ENCODE peak calls at places on chromosomes 3 and 15, in four cellular contexts. One of them, this sample, is unnamed.

GRCh38 chr3:17038900-17039545 is 154.3 kb downstream of the PLCL2 start:
- DNase-seq in WTC11: no peak
- DNase-seq in K562: no peak
- DNase-seq in HepG2: no peak
- DNase-seq in this sample: no peak

GRCh38 chr15:62998262-62998909 is 44.2 kb upstream of the TPM1 start:
- DNase-seq in HepG2: peak
- DNase-seq in K562: no peak
- DNase-seq in WTC11: no peak
- DNase-seq in this sample: no peak

GRCh38 chr15:77611767-77612166 is 20.9 kb downstream of the LINGO1 start:
- DNase-seq in WTC11: no peak
- DNase-seq in K562: no peak
- DNase-seq in HepG2: no peak
- DNase-seq in this sample: no peak

GRCh38 chr3:52317601-52318000 is 1.5 kb downstream of the DNAH1 start:
- DNase-seq in K562: peak
- DNase-seq in WTC11: peak
- DNase-seq in HepG2: no peak
- DNase-seq in this sample: no peak

GRCh38 chr3:59734061-59734460 is 684.2 kb upstream of the CFAP20DC start:
- DNase-seq in K562: peak
- DNase-seq in WTC11: no peak
- DNase-seq in HepG2: no peak
- DNase-seq in this sample: no peak

GRCh38 chr15:36075333-36075732 is 504.1 kb upstream of the CDIN1 start:
- DNase-seq in HepG2: no peak
- DNase-seq in K562: no peak
- DNase-seq in WTC11: no peak
- DNase-seq in this sample: no peak

GRCh38 chr15:39341238-39341637 is 239.6 kb upstream of the THBS1 start:
- DNase-seq in HepG2: no peak
- DNase-seq in WTC11: no peak
- DNase-seq in K562: no peak
- DNase-seq in this sample: no peak

GRCh38 chr15:29747837-29748417 is 74.3 kb downstream of the TJP1 start:
- DNase-seq in WTC11: no peak
- DNase-seq in HepG2: peak
- DNase-seq in K562: no peak
- DNase-seq in this sample: peak

GRCh38 chr15:81372571-81372970 is 1.4 kb downstream of the TMC3 start:
- DNase-seq in HepG2: no peak
- DNase-seq in K562: no peak
- DNase-seq in WTC11: no peak
- DNase-seq in this sample: no peak

GRCh38 chr15:62845239-62846126 is 197.1 kb upstream of the TPM1 start:
- DNase-seq in K562: no peak
- DNase-seq in WTC11: no peak
- DNase-seq in HepG2: peak
- DNase-seq in this sample: peak

GRCh38 chr3:169453256-169454059 is 210.1 kb downstream of the MECOM start:
- DNase-seq in K562: peak
- DNase-seq in WTC11: no peak
- DNase-seq in HepG2: no peak
- DNase-seq in this sample: no peak

GRCh38 chr15:73965730-73966103 is 26.4 kb downstream of the STOML1 start:
- DNase-seq in WTC11: no peak
- DNase-seq in K562: no peak
- DNase-seq in HepG2: no peak
- DNase-seq in this sample: no peak

GRCh38 chr15:41465822-41466421 is 27.8 kb upstream of the ITPKA start:
- DNase-seq in K562: peak
- DNase-seq in HepG2: peak
- DNase-seq in WTC11: no peak
- DNase-seq in this sample: peak

GRCh38 chr3:182735672-182736071 is 57.6 kb upstream of the ATP11B start:
- DNase-seq in WTC11: no peak
- DNase-seq in K562: no peak
- DNase-seq in HepG2: no peak
- DNase-seq in this sample: no peak

GRCh38 chr3:125433611-125434041 is 58.5 kb upstream of the ZNF148 start:
- DNase-seq in WTC11: no peak
- DNase-seq in K562: peak
- DNase-seq in HepG2: no peak
- DNase-seq in this sample: no peak

GRCh38 chr3:126523745-126524428 is at the start of gene CHST13:
- DNase-seq in K562: peak
- DNase-seq in WTC11: peak
- DNase-seq in HepG2: peak
- DNase-seq in this sample: peak

GRCh38 chr3:17846466-17846865 is 104.0 kb upstream of the TBC1D5 start:
- DNase-seq in K562: no peak
- DNase-seq in HepG2: no peak
- DNase-seq in WTC11: no peak
- DNase-seq in this sample: no peak

GRCh38 chr3:81867875-81868274 is 106.4 kb upstream of the GBE1 start:
- DNase-seq in K562: no peak
- DNase-seq in HepG2: no peak
- DNase-seq in WTC11: no peak
- DNase-seq in this sample: no peak

GRCh38 chr15:42919794-42920280 is 741 bp downstream of the TTBK2 start:
- DNase-seq in K562: peak
- DNase-seq in WTC11: no peak
- DNase-seq in HepG2: peak
- DNase-seq in this sample: peak

GRCh38 chr3:43968465-43968864 is 273.2 kb upstream of the TOPAZ1 start:
- DNase-seq in K562: no peak
- DNase-seq in HepG2: no peak
- DNase-seq in WTC11: peak
- DNase-seq in this sample: no peak

GRCh38 chr3:30940740-30941139 is 46.3 kb upstream of the GADL1 start:
- DNase-seq in HepG2: no peak
- DNase-seq in WTC11: no peak
- DNase-seq in K562: no peak
- DNase-seq in this sample: no peak

GRCh38 chr3:106824856-106825255 is 552.4 kb upstream of the CCDC54 start:
- DNase-seq in WTC11: peak
- DNase-seq in HepG2: peak
- DNase-seq in K562: no peak
- DNase-seq in this sample: no peak

GRCh38 chr15:62141643-62142588 is 23.2 kb downstream of the C2CD4B start:
- DNase-seq in K562: no peak
- DNase-seq in HepG2: no peak
- DNase-seq in WTC11: no peak
- DNase-seq in this sample: no peak

GRCh38 chr3:33578325-33579180 is 138.3 kb upstream of the UBP1 start:
- DNase-seq in K562: no peak
- DNase-seq in WTC11: no peak
- DNase-seq in HepG2: peak
- DNase-seq in this sample: peak

DNA sequence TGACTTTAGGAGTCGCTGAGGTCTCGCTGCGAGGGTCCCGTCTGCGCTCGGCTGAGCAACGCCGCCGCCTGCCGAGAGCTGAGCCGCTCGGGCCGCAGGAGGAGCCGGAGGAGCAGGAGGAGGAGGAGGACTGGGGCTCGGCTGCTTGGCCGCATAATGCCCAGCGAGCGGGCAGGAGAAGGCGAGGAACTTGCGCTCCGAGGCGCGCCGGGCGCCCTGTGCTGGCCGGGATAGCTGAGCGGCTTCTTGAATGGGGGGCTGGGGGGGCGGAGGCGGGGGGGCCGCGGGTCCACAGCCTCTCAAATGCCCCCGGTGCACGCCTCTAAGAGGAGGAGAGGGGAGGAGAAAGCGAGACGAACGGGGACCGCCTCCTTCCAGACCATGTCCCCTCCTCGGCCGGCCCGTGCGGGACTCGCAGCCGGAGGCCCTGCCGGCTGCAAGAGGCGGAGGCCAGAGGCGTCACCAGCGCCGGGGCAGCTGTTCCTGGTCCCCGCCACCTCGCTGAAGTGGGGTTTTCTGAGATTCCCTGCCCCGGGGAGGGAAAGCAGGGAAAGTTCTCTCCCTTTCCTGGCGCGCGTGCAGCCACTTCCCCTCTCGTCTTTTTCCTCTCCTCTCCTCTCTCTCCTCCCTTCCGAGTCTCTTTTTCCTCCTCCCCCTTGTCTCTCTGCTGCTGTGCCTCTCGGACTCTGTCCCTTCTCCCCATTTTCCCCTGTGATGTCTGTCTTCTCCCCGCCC is at the start of gene ADAMTS9:
- DNase-seq in HepG2: no peak
- DNase-seq in K562: no peak
- DNase-seq in WTC11: peak
- DNase-seq in this sample: peak
- TF ChIP-seq HMGXB4 in HepG2: no peak
- TF ChIP-seq HMGXB4 in K562: no peak
- TF ChIP-seq HMGXB4 in WTC11: peak
- TF ChIP-seq HMGXB4 in this sample: no peak

GRCh38 chr3:45993421-45994027 is 2.1 kb downstream of the FYCO1 start:
- DNase-seq in HepG2: no peak
- DNase-seq in K562: no peak
- DNase-seq in WTC11: no peak
- DNase-seq in this sample: no peak

GRCh38 chr3:45995370-45996192 is at the start of gene FYCO1:
- DNase-seq in K562: peak
- DNase-seq in HepG2: peak
- DNase-seq in WTC11: peak
- DNase-seq in this sample: peak

GRCh38 chr3:45992133-45992729 is 3.4 kb downstream of the FYCO1 start:
- DNase-seq in WTC11: peak
- DNase-seq in K562: no peak
- DNase-seq in HepG2: no peak
- DNase-seq in this sample: no peak

GRCh38 chr3:45992820-45993219 is 2.8 kb downstream of the FYCO1 start:
- DNase-seq in HepG2: no peak
- DNase-seq in WTC11: no peak
- DNase-seq in K562: no peak
- DNase-seq in this sample: no peak

GRCh38 chr3:45994661-45995369 is 809 bp downstream of the FYCO1 start:
- DNase-seq in HepG2: peak
- DNase-seq in WTC11: peak
- DNase-seq in K562: peak
- DNase-seq in this sample: no peak
- TF ChIP-seq HMGXB4 in HepG2: no peak
- TF ChIP-seq HMGXB4 in WTC11: no peak
- TF ChIP-seq HMGXB4 in K562: no peak
- TF ChIP-seq HMGXB4 in this sample: no peak

GRCh38 chr15:67832031-67832551 is 6.8 kb downstream of the SKOR1 start:
- DNase-seq in HepG2: no peak
- DNase-seq in WTC11: peak
- DNase-seq in K562: peak
- DNase-seq in this sample: no peak
- TF ChIP-seq HMGXB4 in HepG2: no peak
- TF ChIP-seq HMGXB4 in WTC11: no peak
- TF ChIP-seq HMGXB4 in K562: no peak
- TF ChIP-seq HMGXB4 in this sample: no peak

GRCh38 chr15:56358604-56359003 is 6.6 kb upstream of the TEX9 start:
- DNase-seq in HepG2: no peak
- DNase-seq in K562: no peak
- DNase-seq in WTC11: no peak
- DNase-seq in this sample: no peak

GRCh38 chr15:56351957-56352506 is 13.2 kb upstream of the TEX9 start:
- DNase-seq in WTC11: no peak
- DNase-seq in K562: peak
- DNase-seq in HepG2: no peak
- DNase-seq in this sample: no peak

GRCh38 chr15:56353740-56354139 is 11.5 kb upstream of the TEX9 start:
- DNase-seq in K562: no peak
- DNase-seq in WTC11: no peak
- DNase-seq in HepG2: no peak
- DNase-seq in this sample: no peak

GRCh38 chr15:56353119-56353518 is 12.1 kb upstream of the TEX9 start:
- DNase-seq in HepG2: no peak
- DNase-seq in WTC11: no peak
- DNase-seq in K562: no peak
- DNase-seq in this sample: no peak

GRCh38 chr15:56356616-56357015 is 8.6 kb upstream of the TEX9 start:
- DNase-seq in WTC11: no peak
- DNase-seq in K562: no peak
- DNase-seq in HepG2: no peak
- DNase-seq in this sample: no peak
- TF ChIP-seq HMGXB4 in WTC11: no peak
- TF ChIP-seq HMGXB4 in K562: no peak
- TF ChIP-seq HMGXB4 in HepG2: no peak
- TF ChIP-seq HMGXB4 in this sample: no peak

This sample was measured in A549.